ENCODE peak calls at places on chromosomes 7 and 10, in nine cellular contexts. One of them, this sample, is unnamed.

GRCh38 chr7:159269745-159270144 is 125.1 kb upstream of the VIPR2 start:
- DNase-seq in GM12864: no peak
- DNase-seq in OCI-LY7: no peak
- DNase-seq in GM20000: no peak
- DNase-seq in WERI-Rb-1: no peak
- DNase-seq in esophagus squamous epithelium: no peak
- DNase-seq in progenitor cell of endocrine pancreas: no peak
- DNase-seq in WTC11: no peak
- DNase-seq in dorsolateral prefrontal cortex: no peak
- DNase-seq in this sample: no peak

GRCh38 chr7:3238525-3239210 is 62.4 kb upstream of the SDK1 start:
- DNase-seq in GM12864: no peak
- DNase-seq in OCI-LY7: no peak
- DNase-seq in GM20000: no peak
- DNase-seq in WERI-Rb-1: no peak
- DNase-seq in esophagus squamous epithelium: no peak
- DNase-seq in progenitor cell of endocrine pancreas: no peak
- DNase-seq in WTC11: no peak
- DNase-seq in dorsolateral prefrontal cortex: no peak
- DNase-seq in this sample: no peak

GRCh38 chr7:151459726-151460473 is 20.0 kb upstream of the CRYGN start:
- DNase-seq in GM12864: no peak
- DNase-seq in OCI-LY7: no peak
- DNase-seq in GM20000: no peak
- DNase-seq in WERI-Rb-1: peak
- DNase-seq in esophagus squamous epithelium: no peak
- DNase-seq in progenitor cell of endocrine pancreas: peak
- DNase-seq in WTC11: no peak
- DNase-seq in dorsolateral prefrontal cortex: peak
- DNase-seq in this sample: peak

GRCh38 chr10:102347236-102347828 is 48.2 kb upstream of the NFKB2 start:
- DNase-seq in GM12864: no peak
- DNase-seq in OCI-LY7: peak
- DNase-seq in GM20000: peak
- DNase-seq in WERI-Rb-1: peak
- DNase-seq in esophagus squamous epithelium: no peak
- DNase-seq in progenitor cell of endocrine pancreas: peak
- DNase-seq in WTC11: peak
- DNase-seq in dorsolateral prefrontal cortex: no peak
- DNase-seq in this sample: peak

GRCh38 chr7:23529262-23529859 is 2.4 kb downstream of the TRA2A start:
- DNase-seq in GM12864: no peak
- DNase-seq in OCI-LY7: no peak
- DNase-seq in GM20000: no peak
- DNase-seq in WERI-Rb-1: no peak
- DNase-seq in esophagus squamous epithelium: no peak
- DNase-seq in progenitor cell of endocrine pancreas: no peak
- DNase-seq in WTC11: no peak
- DNase-seq in dorsolateral prefrontal cortex: no peak
- DNase-seq in this sample: no peak

GRCh38 chr7:25774675-25775074 is 377.3 kb upstream of the NFE2L3 start:
- DNase-seq in GM12864: no peak
- DNase-seq in OCI-LY7: no peak
- DNase-seq in GM20000: no peak
- DNase-seq in WERI-Rb-1: no peak
- DNase-seq in esophagus squamous epithelium: no peak
- DNase-seq in progenitor cell of endocrine pancreas: no peak
- DNase-seq in WTC11: no peak
- DNase-seq in dorsolateral prefrontal cortex: no peak
- DNase-seq in this sample: no peak

GRCh38 chr7:152383341-152384234 is 52.2 kb downstream of the KMT2C start:
- DNase-seq in GM12864: no peak
- DNase-seq in OCI-LY7: no peak
- DNase-seq in GM20000: no peak
- DNase-seq in WERI-Rb-1: no peak
- DNase-seq in esophagus squamous epithelium: no peak
- DNase-seq in progenitor cell of endocrine pancreas: no peak
- DNase-seq in WTC11: no peak
- DNase-seq in dorsolateral prefrontal cortex: no peak
- DNase-seq in this sample: no peak

GRCh38 chr10:72764151-72764550 is 72.2 kb downstream of the MCU start:
- DNase-seq in GM12864: no peak
- DNase-seq in OCI-LY7: no peak
- DNase-seq in GM20000: no peak
- DNase-seq in WERI-Rb-1: no peak
- DNase-seq in esophagus squamous epithelium: no peak
- DNase-seq in progenitor cell of endocrine pancreas: no peak
- DNase-seq in WTC11: no peak
- DNase-seq in dorsolateral prefrontal cortex: no peak
- DNase-seq in this sample: no peak

GRCh38 chr10:95864906-95865813 is 42.6 kb upstream of the CC2D2B start:
- DNase-seq in GM12864: peak
- DNase-seq in OCI-LY7: peak
- DNase-seq in GM20000: peak
- DNase-seq in WERI-Rb-1: peak
- DNase-seq in esophagus squamous epithelium: no peak
- DNase-seq in progenitor cell of endocrine pancreas: no peak
- DNase-seq in WTC11: peak
- DNase-seq in dorsolateral prefrontal cortex: no peak
- DNase-seq in this sample: peak

GRCh38 chr10:118310822-118311221 is 31.3 kb downstream of the FAM204A start:
- DNase-seq in GM12864: no peak
- DNase-seq in OCI-LY7: no peak
- DNase-seq in GM20000: no peak
- DNase-seq in WERI-Rb-1: no peak
- DNase-seq in esophagus squamous epithelium: no peak
- DNase-seq in progenitor cell of endocrine pancreas: no peak
- DNase-seq in WTC11: no peak
- DNase-seq in dorsolateral prefrontal cortex: no peak
- DNase-seq in this sample: no peak

GRCh38 chr7:79608005-79608404 is 154.5 kb upstream of the MAGI2 start:
- DNase-seq in GM12864: no peak
- DNase-seq in OCI-LY7: no peak
- DNase-seq in GM20000: no peak
- DNase-seq in WERI-Rb-1: no peak
- DNase-seq in esophagus squamous epithelium: no peak
- DNase-seq in progenitor cell of endocrine pancreas: no peak
- DNase-seq in WTC11: no peak
- DNase-seq in dorsolateral prefrontal cortex: no peak
- DNase-seq in this sample: no peak

GRCh38 chr7:51629206-51629605 is 312.6 kb upstream of the COBL start:
- DNase-seq in GM12864: no peak
- DNase-seq in OCI-LY7: no peak
- DNase-seq in GM20000: no peak
- DNase-seq in WERI-Rb-1: peak
- DNase-seq in esophagus squamous epithelium: no peak
- DNase-seq in progenitor cell of endocrine pancreas: no peak
- DNase-seq in WTC11: no peak
- DNase-seq in dorsolateral prefrontal cortex: no peak
- DNase-seq in this sample: no peak

GRCh38 chr10:100766693-100767427 is 21.5 kb downstream of the PAX2 start:
- DNase-seq in GM12864: no peak
- DNase-seq in OCI-LY7: no peak
- DNase-seq in GM20000: no peak
- DNase-seq in WERI-Rb-1: no peak
- DNase-seq in esophagus squamous epithelium: no peak
- DNase-seq in progenitor cell of endocrine pancreas: no peak
- DNase-seq in WTC11: no peak
- DNase-seq in dorsolateral prefrontal cortex: no peak
- DNase-seq in this sample: no peak
- TF ChIP-seq CTCF in GM12864: peak
- TF ChIP-seq CTCF in OCI-LY7: no peak
- TF ChIP-seq CTCF in GM20000: no peak
- TF ChIP-seq CTCF in WERI-Rb-1: peak
- TF ChIP-seq CTCF in esophagus squamous epithelium: no peak
- TF ChIP-seq CTCF in progenitor cell of endocrine pancreas: peak
- TF ChIP-seq CTCF in WTC11: no peak
- TF ChIP-seq CTCF in dorsolateral prefrontal cortex: no peak
- TF ChIP-seq CTCF in this sample: peak

GRCh38 chr7:20282960-20283359 is 47.7 kb upstream of the ITGB8 start:
- DNase-seq in GM12864: no peak
- DNase-seq in OCI-LY7: no peak
- DNase-seq in GM20000: no peak
- DNase-seq in WERI-Rb-1: no peak
- DNase-seq in esophagus squamous epithelium: no peak
- DNase-seq in progenitor cell of endocrine pancreas: no peak
- DNase-seq in WTC11: no peak
- DNase-seq in dorsolateral prefrontal cortex: no peak
- DNase-seq in this sample: no peak

GRCh38 chr7:20283385-20283784 is 47.3 kb upstream of the ITGB8 start:
- DNase-seq in GM12864: no peak
- DNase-seq in OCI-LY7: no peak
- DNase-seq in GM20000: no peak
- DNase-seq in WERI-Rb-1: no peak
- DNase-seq in esophagus squamous epithelium: no peak
- DNase-seq in progenitor cell of endocrine pancreas: no peak
- DNase-seq in WTC11: no peak
- DNase-seq in dorsolateral prefrontal cortex: no peak
- DNase-seq in this sample: no peak

GRCh38 chr7:20287317-20287716 is 43.4 kb upstream of the ITGB8 start:
- DNase-seq in GM12864: no peak
- DNase-seq in OCI-LY7: no peak
- DNase-seq in GM20000: no peak
- DNase-seq in WERI-Rb-1: no peak
- DNase-seq in esophagus squamous epithelium: no peak
- DNase-seq in progenitor cell of endocrine pancreas: no peak
- DNase-seq in WTC11: no peak
- DNase-seq in dorsolateral prefrontal cortex: no peak
- DNase-seq in this sample: no peak

GRCh38 chr7:20283997-20284396 is 46.7 kb upstream of the ITGB8 start:
- DNase-seq in GM12864: no peak
- DNase-seq in OCI-LY7: no peak
- DNase-seq in GM20000: peak
- DNase-seq in WERI-Rb-1: no peak
- DNase-seq in esophagus squamous epithelium: no peak
- DNase-seq in progenitor cell of endocrine pancreas: no peak
- DNase-seq in WTC11: no peak
- DNase-seq in dorsolateral prefrontal cortex: no peak
- DNase-seq in this sample: no peak

GRCh38 chr7:20284398-20285143 is 46.1 kb upstream of the ITGB8 start:
- DNase-seq in GM12864: no peak
- DNase-seq in OCI-LY7: no peak
- DNase-seq in GM20000: no peak
- DNase-seq in WERI-Rb-1: no peak
- DNase-seq in esophagus squamous epithelium: no peak
- DNase-seq in progenitor cell of endocrine pancreas: no peak
- DNase-seq in WTC11: no peak
- DNase-seq in dorsolateral prefrontal cortex: no peak
- DNase-seq in this sample: no peak
- TF ChIP-seq CTCF in GM12864: no peak
- TF ChIP-seq CTCF in OCI-LY7: no peak
- TF ChIP-seq CTCF in GM20000: no peak
- TF ChIP-seq CTCF in WERI-Rb-1: no peak
- TF ChIP-seq CTCF in esophagus squamous epithelium: no peak
- TF ChIP-seq CTCF in progenitor cell of endocrine pancreas: no peak
- TF ChIP-seq CTCF in WTC11: no peak
- TF ChIP-seq CTCF in dorsolateral prefrontal cortex: no peak
- TF ChIP-seq CTCF in this sample: no peak

GRCh38 chr7:4738711-4739527 is 36.5 kb upstream of the AP5Z1 start:
- DNase-seq in GM12864: no peak
- DNase-seq in OCI-LY7: no peak
- DNase-seq in GM20000: no peak
- DNase-seq in WERI-Rb-1: no peak
- DNase-seq in esophagus squamous epithelium: no peak
- DNase-seq in progenitor cell of endocrine pancreas: no peak
- DNase-seq in WTC11: no peak
- DNase-seq in dorsolateral prefrontal cortex: no peak
- DNase-seq in this sample: peak

GRCh38 chr7:4740796-4741195 is 34.6 kb upstream of the AP5Z1 start:
- DNase-seq in GM12864: no peak
- DNase-seq in OCI-LY7: no peak
- DNase-seq in GM20000: no peak
- DNase-seq in WERI-Rb-1: no peak
- DNase-seq in esophagus squamous epithelium: no peak
- DNase-seq in progenitor cell of endocrine pancreas: no peak
- DNase-seq in WTC11: no peak
- DNase-seq in dorsolateral prefrontal cortex: no peak
- DNase-seq in this sample: no peak

GRCh38 chr7:4742051-4742573 is 33.3 kb upstream of the AP5Z1 start:
- DNase-seq in GM12864: no peak
- DNase-seq in OCI-LY7: no peak
- DNase-seq in GM20000: no peak
- DNase-seq in WERI-Rb-1: peak
- DNase-seq in esophagus squamous epithelium: no peak
- DNase-seq in progenitor cell of endocrine pancreas: no peak
- DNase-seq in WTC11: no peak
- DNase-seq in dorsolateral prefrontal cortex: no peak
- DNase-seq in this sample: no peak

GRCh38 chr7:4737300-4737699 is 38.1 kb upstream of the AP5Z1 start:
- DNase-seq in GM12864: no peak
- DNase-seq in OCI-LY7: no peak
- DNase-seq in GM20000: no peak
- DNase-seq in WERI-Rb-1: no peak
- DNase-seq in esophagus squamous epithelium: no peak
- DNase-seq in progenitor cell of endocrine pancreas: no peak
- DNase-seq in WTC11: no peak
- DNase-seq in dorsolateral prefrontal cortex: no peak
- DNase-seq in this sample: no peak

DNA sequence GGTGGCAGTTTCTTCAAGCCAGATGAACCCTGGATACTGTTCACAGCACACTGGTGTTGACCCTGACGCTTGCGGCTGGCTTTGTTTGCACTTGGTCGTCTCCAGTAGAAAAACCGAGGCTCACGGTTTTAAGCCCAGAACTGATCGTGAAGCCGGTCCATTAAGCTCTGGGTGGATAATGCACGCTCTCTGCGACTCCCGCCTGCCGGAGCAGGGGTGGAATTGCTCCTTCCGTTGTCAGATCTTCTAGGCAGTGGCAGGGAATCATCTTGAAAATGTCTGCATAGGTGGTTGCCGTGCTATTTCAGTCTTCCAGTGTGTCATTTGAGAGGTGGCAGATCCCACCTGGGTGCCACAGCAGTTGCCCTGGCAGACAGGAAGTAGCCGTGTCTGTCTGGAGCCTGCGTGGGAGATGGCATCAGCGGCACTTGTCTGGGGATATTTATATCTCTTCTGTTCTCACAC is 35.9 kb upstream of the AP5Z1 start:
- DNase-seq in GM12864: no peak
- DNase-seq in OCI-LY7: no peak
- DNase-seq in GM20000: no peak
- DNase-seq in WERI-Rb-1: peak
- DNase-seq in esophagus squamous epithelium: no peak
- DNase-seq in progenitor cell of endocrine pancreas: no peak
- DNase-seq in WTC11: no peak
- DNase-seq in dorsolateral prefrontal cortex: no peak
- DNase-seq in this sample: no peak
- TF ChIP-seq CTCF in GM12864: no peak
- TF ChIP-seq CTCF in OCI-LY7: no peak
- TF ChIP-seq CTCF in GM20000: no peak
- TF ChIP-seq CTCF in WERI-Rb-1: no peak
- TF ChIP-seq CTCF in esophagus squamous epithelium: peak
- TF ChIP-seq CTCF in progenitor cell of endocrine pancreas: peak
- TF ChIP-seq CTCF in WTC11: no peak
- TF ChIP-seq CTCF in dorsolateral prefrontal cortex: no peak
- TF ChIP-seq CTCF in this sample: peak

DNA sequence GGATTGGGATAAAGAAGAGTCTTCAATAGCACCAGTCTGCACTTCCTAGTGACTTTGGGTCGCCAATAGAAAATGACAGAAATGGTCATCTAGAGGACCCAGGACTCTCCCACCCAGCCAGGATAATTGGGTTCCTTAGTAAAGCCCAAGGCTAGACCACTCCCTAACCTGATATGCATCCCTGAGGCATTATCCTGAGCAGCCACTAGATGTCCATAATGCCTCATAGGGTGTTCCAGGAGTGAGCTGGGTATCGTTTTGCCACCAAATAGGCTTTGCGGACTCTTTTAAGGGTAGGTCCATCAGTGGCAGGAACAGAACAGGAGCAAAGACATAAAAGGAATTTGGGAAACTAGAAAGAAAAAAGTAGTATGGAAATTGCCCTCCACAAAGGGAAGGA is 4.5 kb upstream of the LRRC4 start:
- DNase-seq in GM12864: no peak
- DNase-seq in OCI-LY7: peak
- DNase-seq in GM20000: no peak
- DNase-seq in WERI-Rb-1: peak
- DNase-seq in esophagus squamous epithelium: no peak
- DNase-seq in progenitor cell of endocrine pancreas: no peak
- DNase-seq in WTC11: no peak
- DNase-seq in dorsolateral prefrontal cortex: no peak
- DNase-seq in this sample: no peak
- TF ChIP-seq CTCF in GM12864: peak
- TF ChIP-seq CTCF in OCI-LY7: peak
- TF ChIP-seq CTCF in GM20000: no peak
- TF ChIP-seq CTCF in WERI-Rb-1: peak
- TF ChIP-seq CTCF in esophagus squamous epithelium: no peak
- TF ChIP-seq CTCF in progenitor cell of endocrine pancreas: peak
- TF ChIP-seq CTCF in WTC11: no peak
- TF ChIP-seq CTCF in dorsolateral prefrontal cortex: peak
- TF ChIP-seq CTCF in this sample: peak

This sample was measured in neural crest cell.